ENCODE peak calls at places on chromosomes 4 and X, in four cellular contexts. One of them, this sample, is unnamed. For H3K27me3, the result is how much of the 10 kb centered on the place peaks cover.

GRCh38 chrX:140467211-140467610 is 37.7 kb downstream of the SOX3 start:
- DNase-seq in mesenchymal stem cell: no peak
- DNase-seq in H1: no peak
- DNase-seq in IMR-90: no peak
- DNase-seq in this sample: no peak

GRCh38 chr4:151675366-151676060 is 85.3 kb downstream of the GATB start:
- DNase-seq in IMR-90: no peak
- DNase-seq in H1: no peak
- DNase-seq in mesenchymal stem cell: peak
- DNase-seq in this sample: no peak

GRCh38 chrX:13101439-13102139 is 57.2 kb upstream of the FAM9C start:
- DNase-seq in mesenchymal stem cell: peak
- DNase-seq in IMR-90: peak
- DNase-seq in H1: no peak
- DNase-seq in this sample: no peak

GRCh38 chrX:118694628-118695027 is 32.8 kb upstream of the IL13RA1 start:
- DNase-seq in mesenchymal stem cell: no peak
- DNase-seq in H1: no peak
- DNase-seq in IMR-90: no peak
- DNase-seq in this sample: no peak

GRCh38 chrX:100297732-100298131 is 112.3 kb downstream of the PCDH19 start:
- DNase-seq in mesenchymal stem cell: no peak
- DNase-seq in IMR-90: no peak
- DNase-seq in H1: no peak
- DNase-seq in this sample: no peak

GRCh38 chr4:185143596-185143969 is 517 bp downstream of the SLC25A4 start:
- DNase-seq in mesenchymal stem cell: peak
- DNase-seq in H1: no peak
- DNase-seq in IMR-90: peak
- DNase-seq in this sample: no peak

GRCh38 chr4:10245761-10246160 is 129.2 kb upstream of the WDR1 start:
- DNase-seq in mesenchymal stem cell: no peak
- DNase-seq in H1: no peak
- DNase-seq in IMR-90: no peak
- DNase-seq in this sample: no peak

GRCh38 chrX:40260123-40260751 is 162.5 kb upstream of the BCOR start:
- DNase-seq in mesenchymal stem cell: peak
- DNase-seq in H1: no peak
- DNase-seq in IMR-90: no peak
- DNase-seq in this sample: no peak

GRCh38 chr4:157980158-157980557 is 192.7 kb downstream of the GASK1B start:
- DNase-seq in mesenchymal stem cell: no peak
- DNase-seq in H1: no peak
- DNase-seq in IMR-90: no peak
- DNase-seq in this sample: no peak

GRCh38 chr4:184400375-184400870 is 73.9 kb downstream of the IRF2 start:
- DNase-seq in mesenchymal stem cell: peak
- DNase-seq in IMR-90: peak
- DNase-seq in H1: no peak
- DNase-seq in this sample: no peak

GRCh38 chr4:97720869-97721432 is 422.3 kb downstream of the STPG2 start:
- DNase-seq in IMR-90: no peak
- DNase-seq in mesenchymal stem cell: peak
- DNase-seq in H1: no peak
- DNase-seq in this sample: no peak

GRCh38 chr4:185238261-185238681 is 28.9 kb downstream of the SNX25 start:
- DNase-seq in H1: no peak
- DNase-seq in IMR-90: peak
- DNase-seq in mesenchymal stem cell: peak
- DNase-seq in this sample: no peak

GRCh38 chrX:123138473-123138872 is 45.6 kb upstream of the GRIA3 start:
- DNase-seq in mesenchymal stem cell: no peak
- DNase-seq in IMR-90: no peak
- DNase-seq in H1: no peak
- DNase-seq in this sample: no peak

GRCh38 chrX:46279214-46279924 is 265.9 kb downstream of the ZNF674 start:
- DNase-seq in mesenchymal stem cell: no peak
- DNase-seq in H1: no peak
- DNase-seq in IMR-90: no peak
- DNase-seq in this sample: no peak

GRCh38 chrX:24990585-24990984 is 25.2 kb downstream of the ARX start:
- DNase-seq in H1: no peak
- DNase-seq in mesenchymal stem cell: no peak
- DNase-seq in IMR-90: no peak
- DNase-seq in this sample: no peak

GRCh38 chr4:90616711-90617110 is 489.5 kb downstream of the CCSER1 start:
- DNase-seq in mesenchymal stem cell: no peak
- DNase-seq in IMR-90: no peak
- DNase-seq in H1: no peak
- DNase-seq in this sample: no peak

GRCh38 chrX:71909956-71910355 is 689 bp upstream of the NHSL2 start:
- DNase-seq in IMR-90: no peak
- DNase-seq in H1: peak
- DNase-seq in mesenchymal stem cell: peak
- DNase-seq in this sample: peak

GRCh38 chr4:145186719-145187118 is 6.3 kb upstream of the OTUD4 start:
- DNase-seq in mesenchymal stem cell: no peak
- DNase-seq in H1: no peak
- DNase-seq in IMR-90: no peak
- DNase-seq in this sample: no peak

GRCh38 chr4:151524610-151525009 is 115.6 kb downstream of the FHIP1A start:
- DNase-seq in IMR-90: no peak
- DNase-seq in H1: no peak
- DNase-seq in mesenchymal stem cell: no peak
- DNase-seq in this sample: no peak

GRCh38 chr4:17336524-17336941 is 175.4 kb downstream of the QDPR start:
- DNase-seq in IMR-90: peak
- DNase-seq in mesenchymal stem cell: no peak
- DNase-seq in H1: no peak
- DNase-seq in this sample: no peak

GRCh38 chrX:32530802-32531403 is 680.4 kb downstream of the DMD start:
- DNase-seq in IMR-90: peak
- DNase-seq in mesenchymal stem cell: peak
- DNase-seq in H1: no peak
- DNase-seq in this sample: peak

GRCh38 chrX:150211988-150212387 is 151.1 kb upstream of the MAMLD1 start:
- DNase-seq in H1: no peak
- DNase-seq in mesenchymal stem cell: no peak
- DNase-seq in IMR-90: peak
- DNase-seq in this sample: no peak

DNA sequence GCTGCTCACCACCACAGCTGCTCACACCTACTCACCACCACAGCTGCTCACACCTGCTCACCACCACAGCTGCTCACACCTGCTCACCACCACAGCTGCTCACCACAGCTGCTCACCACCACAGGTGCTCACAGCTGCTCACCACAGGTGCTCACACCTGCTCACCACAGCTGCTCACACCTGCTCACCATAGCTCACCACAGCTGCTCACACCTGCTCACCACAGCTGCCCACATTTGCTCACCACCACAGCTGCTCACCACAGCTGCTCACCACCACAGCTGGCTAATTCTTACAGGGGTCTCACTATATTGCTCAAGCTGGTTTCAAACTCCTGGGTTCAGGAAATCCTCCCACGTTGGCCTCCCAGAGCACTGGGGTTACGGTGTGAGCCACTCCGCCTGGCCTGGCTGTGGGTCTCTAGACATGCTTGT is 30.6 kb upstream of the CPLX1 start:
- DNase-seq in H1: no peak
- DNase-seq in mesenchymal stem cell: no peak
- DNase-seq in IMR-90: no peak
- DNase-seq in this sample: no peak
- H2BK15ac ChIP-seq in H1: no peak
- H2BK15ac ChIP-seq in mesenchymal stem cell: no peak
- H2BK15ac ChIP-seq in IMR-90: no peak
- H2BK15ac ChIP-seq in this sample: no peak

DNA sequence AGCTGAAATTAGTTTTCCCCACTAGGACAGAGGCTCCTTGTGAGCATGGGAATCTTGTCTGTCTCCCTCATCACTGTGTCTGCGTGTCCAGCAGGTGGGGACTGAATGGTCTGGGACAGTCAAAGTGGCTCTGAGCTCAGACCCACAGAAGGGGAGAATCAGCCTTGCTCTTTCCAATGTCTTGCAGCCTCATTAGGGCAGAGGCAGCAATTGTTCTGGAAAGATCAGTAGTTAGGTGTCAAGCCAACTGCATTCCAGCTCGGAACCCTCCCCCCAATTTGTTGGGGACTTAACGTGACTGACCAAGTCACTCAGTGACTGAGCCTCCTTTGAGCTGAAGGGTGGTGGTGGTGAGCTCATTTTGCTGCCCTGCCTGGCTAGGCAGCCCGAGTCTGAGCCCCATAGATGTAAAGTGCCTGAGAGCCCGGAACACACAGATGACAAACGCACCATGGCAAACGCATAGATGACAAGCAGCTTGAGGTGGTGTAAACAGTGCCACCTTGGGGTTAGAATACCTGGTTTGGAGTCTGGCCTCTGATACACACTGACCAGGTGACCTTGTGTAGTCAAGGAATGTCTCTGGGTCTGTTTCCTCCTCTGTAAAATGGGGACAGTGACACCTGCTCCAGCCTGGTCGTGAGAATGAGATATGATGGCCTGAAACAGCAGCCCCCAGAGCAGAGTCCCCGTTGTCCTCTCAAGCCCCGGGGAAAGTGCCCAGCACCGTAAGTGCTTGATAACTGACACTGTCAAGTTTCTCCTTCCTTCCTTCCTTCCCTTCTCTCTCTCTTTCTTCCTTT is 2.7 kb upstream of the SORCS2 start:
- DNase-seq in mesenchymal stem cell: no peak
- DNase-seq in IMR-90: no peak
- DNase-seq in H1: no peak
- DNase-seq in this sample: no peak
- H3K27me3 ChIP-seq in mesenchymal stem cell: half or more
- H3K27me3 ChIP-seq in IMR-90: half or more
- H3K27me3 ChIP-seq in H1: under half
- H3K27me3 ChIP-seq in this sample: half or more

GRCh38 chr4:188016754-188017153 is 21.2 kb downstream of the ZFP42 start:
- DNase-seq in IMR-90: no peak
- DNase-seq in mesenchymal stem cell: no peak
- DNase-seq in H1: no peak
- DNase-seq in this sample: no peak
- H4K91ac ChIP-seq in IMR-90: no peak
- H4K91ac ChIP-seq in mesenchymal stem cell: no peak
- H4K91ac ChIP-seq in H1: no peak
- H4K91ac ChIP-seq in this sample: no peak

DNA sequence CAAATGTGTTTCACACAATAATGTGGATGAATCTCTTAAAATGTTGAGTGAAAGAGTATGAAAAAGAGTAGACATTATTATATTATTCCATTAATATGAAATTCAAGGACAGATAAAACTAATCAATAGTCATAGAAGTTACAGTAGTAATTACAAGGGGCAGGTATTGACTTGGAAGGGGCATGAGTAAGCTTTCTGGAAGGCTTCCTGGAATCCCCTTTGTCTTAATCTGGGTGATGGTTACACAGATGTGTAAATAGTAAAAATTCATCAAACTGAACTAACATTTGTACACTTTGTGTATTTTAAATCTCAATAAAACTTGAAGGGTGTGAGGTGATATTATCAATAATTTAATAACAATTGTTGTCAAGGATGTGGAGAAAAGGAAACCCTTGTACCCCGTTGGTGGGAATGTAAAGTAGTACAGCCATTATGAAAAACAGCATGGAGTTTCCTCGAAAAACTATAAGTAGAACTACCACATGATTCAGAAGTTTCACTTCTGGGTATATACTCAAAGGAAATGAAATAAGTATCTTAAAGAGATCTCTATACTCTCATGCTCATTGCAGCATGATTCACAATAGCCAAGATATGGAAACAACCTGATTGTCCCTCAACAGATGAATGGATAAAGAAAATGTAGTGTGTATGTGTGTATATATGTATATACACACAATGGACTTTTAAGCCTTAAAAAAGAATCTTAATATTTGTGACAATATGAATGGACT is 96.9 kb upstream of the MID1IP1 start:
- DNase-seq in H1: no peak
- DNase-seq in IMR-90: no peak
- DNase-seq in mesenchymal stem cell: no peak
- DNase-seq in this sample: no peak
- H2BK15ac ChIP-seq in H1: no peak
- H2BK15ac ChIP-seq in IMR-90: no peak
- H2BK15ac ChIP-seq in mesenchymal stem cell: no peak
- H2BK15ac ChIP-seq in this sample: no peak

DNA sequence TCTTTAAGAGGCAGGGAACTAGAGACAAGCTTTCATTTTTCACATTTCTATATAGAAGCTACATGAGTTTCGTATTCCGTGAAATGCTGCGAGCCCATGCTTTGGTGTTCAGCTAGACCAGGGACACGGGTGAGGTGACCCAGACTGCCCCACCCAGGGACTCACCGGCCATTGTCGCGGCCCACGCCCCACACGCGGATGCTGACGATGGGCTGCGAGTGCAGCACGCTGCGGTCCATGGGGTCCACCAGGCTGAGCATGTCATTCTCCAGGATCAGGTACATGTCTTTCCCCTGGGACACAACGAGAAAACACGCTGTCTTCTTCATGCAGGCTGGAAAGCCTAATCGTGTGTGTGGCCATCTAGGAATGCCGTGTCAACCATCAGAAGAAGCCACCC is 140.4 kb downstream of the NSUN7 start:
- DNase-seq in IMR-90: no peak
- DNase-seq in mesenchymal stem cell: no peak
- DNase-seq in H1: no peak
- DNase-seq in this sample: no peak
- H3K27me3 ChIP-seq in IMR-90: under half
- H3K27me3 ChIP-seq in mesenchymal stem cell: under half
- H3K27me3 ChIP-seq in H1: under half
- H3K27me3 ChIP-seq in this sample: under half

DNA sequence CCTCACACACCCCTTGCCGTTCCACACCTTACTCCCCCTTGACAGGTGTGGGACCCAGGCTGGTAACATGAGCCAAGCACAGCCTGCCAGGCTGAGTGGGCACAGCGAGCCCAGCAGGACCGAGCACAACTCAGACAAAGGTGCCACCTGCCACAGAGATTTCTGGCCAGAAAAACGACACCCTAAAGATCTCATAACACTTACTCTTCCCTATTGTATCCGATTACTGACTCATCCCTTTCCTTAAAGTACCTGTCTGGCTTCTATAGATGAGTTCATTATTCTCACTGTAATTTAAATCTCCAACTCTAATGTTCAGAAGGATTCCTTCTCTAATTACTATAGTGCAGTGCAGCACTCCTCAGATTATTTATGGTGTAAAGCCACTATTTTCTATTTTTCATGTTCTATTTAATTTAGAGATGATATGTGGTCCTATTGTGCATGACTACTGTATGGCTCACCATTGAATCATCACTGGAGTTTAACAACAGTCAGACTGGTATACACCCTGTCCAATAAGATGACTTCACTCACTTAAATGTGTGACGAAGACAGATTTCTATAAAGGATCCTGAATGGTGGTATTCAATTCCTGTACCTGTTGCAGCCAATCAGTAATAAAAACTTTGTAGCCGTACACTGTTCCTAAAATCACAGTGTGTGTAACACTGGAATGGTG is 7.6 kb upstream of the SYTL5 start:
- DNase-seq in H1: no peak
- DNase-seq in IMR-90: peak
- DNase-seq in mesenchymal stem cell: peak
- DNase-seq in this sample: no peak
- H4K91ac ChIP-seq in H1: no peak
- H4K91ac ChIP-seq in IMR-90: no peak
- H4K91ac ChIP-seq in mesenchymal stem cell: no peak
- H4K91ac ChIP-seq in this sample: no peak